ENCODE peak calls at places on chromosomes 4 and X, in seven cellular contexts. G is ovary; O is ascending aorta; X is right atrium auricular region; V is tibial artery; Q is CD8-positive, alpha-beta T cell; A is lower lobe of right lung. R is an unnamed sample. For H3K36me3, the result is how much of the 10 kb centered on the place peaks cover.

GRCh38 chrX:110402091-110402854 is 43.6 kb downstream of the RTL9 start:
- DNase-seq in V (peak), G (no peak), Q (no peak), O (no peak), A (no peak), X (peak), R (no peak)

GRCh38 chrX:141969706-141970105 is 66.0 kb downstream of the MAGEC1 start:
- DNase-seq in A (no peak), V (no peak), G (no peak), X (no peak), Q (no peak), O (no peak), R (no peak)

GRCh38 chrX:65990702-65991101 is 49.2 kb downstream of the VSIG4 start:
- DNase-seq in A (no peak), V (no peak), Q (no peak), O (no peak), G (no peak), X (no peak), R (no peak)

GRCh38 chr4:18082254-18082653 is 60.7 kb upstream of the LCORL start:
- DNase-seq in G (no peak), A (no peak), X (no peak), V (no peak), O (no peak), Q (no peak), R (no peak)

GRCh38 chr4:78971326-78971725 is 32.1 kb upstream of the PAQR3 start:
- DNase-seq in O (no peak), G (no peak), Q (no peak), X (no peak), V (peak), A (no peak), R (no peak)

GRCh38 chr4:56078866-56079265 is 130.1 kb downstream of the CEP135 start:
- DNase-seq in G (no peak), A (no peak), O (no peak), X (no peak), Q (no peak), V (no peak), R (no peak)

GRCh38 chr4:115424852-115425251 is 311.4 kb upstream of the NDST4 start:
- DNase-seq in O (no peak), A (no peak), G (no peak), X (no peak), Q (no peak), V (no peak), R (no peak)

GRCh38 chrX:84046403-84046984 is 141.5 kb downstream of the RPS6KA6 start:
- DNase-seq in A (no peak), Q (no peak), G (no peak), O (no peak), V (no peak), X (no peak), R (no peak)

GRCh38 chr4:187333151-187333550 is 609.5 kb upstream of the FAT1 start:
- DNase-seq in Q (no peak), V (no peak), O (no peak), A (no peak), G (no peak), X (no peak), R (no peak)

GRCh38 chr4:168028568-168028967 is 63.8 kb upstream of the ANXA10 start:
- DNase-seq in V (no peak), Q (no peak), O (no peak), X (no peak), A (no peak), G (no peak), R (no peak)
- TF ChIP-seq CTCF in V (no peak), Q (no peak), O (no peak), X (no peak), A (no peak), G (no peak), R (no peak)

DNA sequence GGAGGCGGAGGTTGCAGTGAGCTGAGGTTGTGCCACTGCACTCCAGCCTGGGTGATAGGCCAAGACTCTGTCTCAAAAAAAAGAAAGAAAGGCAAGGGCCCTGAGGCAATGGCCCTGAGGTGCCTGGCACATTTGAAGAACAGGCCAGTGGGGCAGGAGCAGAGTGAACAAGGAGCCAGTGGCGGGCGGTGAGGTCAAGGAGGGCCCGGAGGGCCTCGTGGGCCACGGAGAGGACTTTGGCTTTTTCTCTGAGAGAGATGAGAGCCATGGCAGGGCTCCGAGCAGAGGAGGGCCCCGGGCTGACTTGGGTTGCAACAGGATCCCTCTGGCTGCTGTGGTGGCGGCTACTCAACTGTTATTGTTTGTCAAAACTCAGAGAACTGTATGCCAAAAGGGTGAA is 13.3 kb downstream of the FTSJ1 start:
- DNase-seq in X (no peak), V (peak), Q (no peak), A (no peak), G (no peak), O (no peak), R (no peak)
- H3K27ac ChIP-seq in X (no peak), V (no peak), Q (no peak), A (no peak), G (no peak), O (no peak), R (no peak)

DNA sequence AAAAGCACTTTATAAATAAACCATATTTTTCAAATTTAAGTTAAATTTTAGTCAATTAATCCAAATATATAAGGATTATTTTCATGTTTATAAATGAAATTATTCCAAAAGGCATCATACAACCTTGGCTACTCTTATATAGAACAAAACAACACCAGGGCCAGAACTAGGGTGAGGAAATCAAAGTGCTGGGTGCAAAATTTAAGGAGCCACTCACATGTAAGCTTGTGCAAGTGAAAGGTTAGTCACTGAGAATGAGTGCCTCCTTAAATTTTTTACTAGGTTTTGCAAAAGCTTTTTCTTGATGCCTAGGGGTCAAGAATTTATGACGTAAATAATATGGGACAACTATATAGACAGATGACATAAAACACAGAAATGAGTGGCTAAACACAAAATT is 83.4 kb upstream of the COX18 start:
- DNase-seq in X (no peak), A (no peak), G (no peak), Q (no peak), V (no peak), O (no peak), R (no peak)
- H3K36me3 ChIP-seq in X (half or more), A (half or more), G (under half), Q (under half), V (under half), O (under half), R (under half)

GRCh38 chrX:40471965-40472648 is 108.7 kb upstream of the ATP6AP2 start:
- DNase-seq in O (no peak), X (no peak), A (peak), Q (peak), V (no peak), G (peak), R (no peak)

GRCh38 chrX:40465735-40466551 is 114.8 kb upstream of the ATP6AP2 start:
- DNase-seq in V (no peak), G (peak), A (no peak), Q (no peak), O (no peak), X (no peak), R (no peak)

GRCh38 chrX:40470830-40471429 is 109.8 kb upstream of the ATP6AP2 start:
- DNase-seq in Q (no peak), V (no peak), O (no peak), X (no peak), A (no peak), G (no peak), R (no peak)

GRCh38 chrX:40469316-40469715 is 111.5 kb upstream of the ATP6AP2 start:
- DNase-seq in A (no peak), X (no peak), Q (no peak), V (no peak), O (no peak), G (no peak), R (no peak)

GRCh38 chrX:40468033-40468979 is 112.5 kb upstream of the ATP6AP2 start:
- DNase-seq in V (peak), X (peak), G (no peak), A (peak), O (no peak), Q (peak), R (no peak)
- TF ChIP-seq CTCF in V (no peak), X (peak), G (no peak), A (peak), O (no peak), Q (no peak), R (peak)

GRCh38 chrX:2316534-2316933 is 184.2 kb downstream of the DHRSX start:
- DNase-seq in Q (no peak), A (no peak), O (no peak), V (no peak), G (no peak), X (no peak), R (no peak)

GRCh38 chrX:2313864-2314646 is 186.7 kb downstream of the DHRSX start:
- DNase-seq in O (no peak), A (no peak), V (no peak), X (no peak), G (no peak), Q (no peak), R (no peak)

GRCh38 chrX:2315434-2315833 is 185.3 kb downstream of the DHRSX start:
- DNase-seq in G (no peak), X (no peak), O (no peak), V (no peak), A (no peak), Q (no peak), R (no peak)

DNA sequence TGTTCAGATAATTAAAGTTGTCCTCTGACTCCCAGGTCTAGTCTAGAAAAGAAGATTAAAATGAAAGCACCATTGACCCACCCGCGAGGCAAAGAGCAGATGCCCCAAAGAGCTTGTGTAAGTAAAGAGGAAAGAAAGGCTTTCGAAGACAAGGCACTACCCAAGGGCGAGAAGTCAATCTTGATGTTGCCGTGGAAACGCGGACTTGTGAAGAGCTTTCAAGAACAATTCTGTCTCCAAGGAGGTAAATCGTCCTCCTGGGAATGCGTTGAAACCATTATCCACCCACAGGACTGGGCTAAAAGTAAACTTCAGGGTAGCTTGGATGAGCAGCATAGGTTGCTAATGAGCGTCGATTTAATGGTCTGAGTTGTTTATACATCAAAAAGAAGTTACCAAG is 189.3 kb downstream of the DHRSX start:
- DNase-seq in G (no peak), V (no peak), A (no peak), O (no peak), X (no peak), Q (no peak), R (no peak)
- H3K27ac ChIP-seq in G (no peak), V (no peak), A (no peak), O (no peak), X (no peak), Q (no peak), R (no peak)

GRCh38 chr4:8577972-8578371 is 2.2 kb upstream of the GPR78 start:
- DNase-seq in A (no peak), X (no peak), Q (no peak), V (peak), G (no peak), O (no peak), R (no peak)

GRCh38 chr4:8581094-8581861 is 1.1 kb downstream of the GPR78 start:
- DNase-seq in A (no peak), V (peak), X (no peak), Q (no peak), G (no peak), O (no peak), R (no peak)

GRCh38 chr4:8578717-8579116 is 1.5 kb upstream of the GPR78 start:
- DNase-seq in A (no peak), Q (no peak), X (no peak), V (no peak), O (no peak), G (no peak), R (no peak)

GRCh38 chr4:8580321-8581093 is at the start of gene GPR78:
- DNase-seq in O (no peak), A (peak), Q (no peak), V (peak), X (no peak), G (peak), R (no peak)

DNA sequence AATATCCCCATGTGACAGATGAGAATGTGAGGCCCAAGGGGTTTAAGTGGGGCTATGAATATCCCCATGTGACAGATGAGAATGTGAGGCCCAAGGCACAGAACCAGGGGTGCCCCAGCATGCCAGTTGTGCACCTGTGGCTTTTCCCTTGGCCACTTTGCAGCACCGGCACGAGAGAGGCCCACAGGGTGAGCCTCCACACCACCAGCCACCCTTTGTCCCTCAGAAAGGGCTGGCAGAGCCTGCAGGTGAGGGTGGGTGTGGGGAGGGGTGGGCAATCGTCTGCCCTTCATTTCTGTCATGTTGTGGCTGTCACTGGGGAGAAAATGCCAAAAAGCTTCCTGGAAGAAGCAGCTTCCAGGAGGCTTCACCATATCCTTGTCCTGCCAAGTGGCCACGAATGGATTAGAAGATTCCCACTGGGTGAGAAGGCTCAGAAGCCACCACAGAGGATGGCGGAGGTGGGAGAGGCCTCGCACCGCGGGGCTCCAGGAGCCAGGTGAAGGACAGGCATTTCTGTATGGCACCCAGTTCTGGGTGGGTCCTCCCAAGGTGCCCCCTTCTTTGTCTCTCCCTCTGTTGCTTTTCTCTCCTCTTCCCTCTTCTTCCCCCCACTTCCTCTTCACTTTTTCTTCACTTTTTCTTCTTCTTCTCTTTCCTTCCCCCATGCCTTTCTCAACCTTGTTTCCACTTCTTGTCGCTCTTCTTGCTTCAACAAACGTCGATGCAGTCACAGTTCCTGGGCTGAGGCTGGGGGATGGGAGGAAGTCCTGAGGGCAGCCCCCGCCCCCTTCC is 469 bp upstream of the GPR78 start:
- DNase-seq in O (no peak), A (no peak), G (no peak), V (no peak), X (no peak), Q (no peak), R (no peak)
- H3K36me3 ChIP-seq in O (under half), A (under half), G (under half), V (under half), X (under half), Q (under half), R (under half)